ENCODE peak calls at places on chromosome 15, in seven cellular contexts. Z, E, B, P, F, A and H are unnamed samples.

GRCh38 chr15:46918462-46919125 is 798.7 kb upstream of the SEMA6D start:
- DNase-seq in Z (no peak), E (no peak), B (no peak), P (no peak), F (peak), A (no peak), H (no peak)

GRCh38 chr15:38029741-38030140 is 95.3 kb downstream of the TMCO5A start:
- DNase-seq in Z (peak), E (no peak), B (peak), P (no peak), F (no peak), A (no peak), H (peak)

GRCh38 chr15:34716111-34716510 is 38.7 kb downstream of the GJD2 start:
- DNase-seq in Z (no peak), E (no peak), B (no peak), P (no peak), F (no peak), A (no peak), H (no peak)

GRCh38 chr15:81256916-81257315 is 60.2 kb downstream of the IL16 start:
- DNase-seq in Z (peak), E (peak), B (peak), P (no peak), F (no peak), A (peak), H (peak)

GRCh38 chr15:81410318-81410753 is 36.3 kb upstream of the TMC3 start:
- DNase-seq in Z (peak), E (peak), B (peak), P (peak), F (peak), A (peak), H (peak)

GRCh38 chr15:67549736-67550135 is 7.2 kb downstream of the MAP2K5 start:
- DNase-seq in Z (no peak), E (no peak), B (no peak), P (no peak), F (no peak), A (no peak), H (no peak)

GRCh38 chr15:81869161-81869928 is 176.5 kb downstream of the MEX3B start:
- DNase-seq in Z (no peak), E (no peak), B (no peak), P (no peak), F (no peak), A (no peak), H (no peak)

GRCh38 chr15:46685096-46685495 is 1032.2 kb upstream of the SEMA6D start:
- DNase-seq in Z (no peak), E (no peak), B (no peak), P (no peak), F (no peak), A (no peak), H (no peak)

GRCh38 chr15:64855206-64856000 is 13.7 kb downstream of the PLEKHO2 start:
- DNase-seq in Z (peak), E (no peak), B (no peak), P (no peak), F (no peak), A (peak), H (no peak)

GRCh38 chr15:62734706-62735105 is 307.8 kb upstream of the TPM1 start:
- DNase-seq in Z (no peak), E (no peak), B (no peak), P (no peak), F (no peak), A (no peak), H (no peak)

GRCh38 chr15:23860290-23860751 is 173.2 kb upstream of the NDN start:
- DNase-seq in Z (no peak), E (no peak), B (no peak), P (peak), F (no peak), A (no peak), H (no peak)

GRCh38 chr15:57752426-57752825 is 45.9 kb downstream of the POLR2M start:
- DNase-seq in Z (no peak), E (no peak), B (no peak), P (peak), F (no peak), A (no peak), H (peak)

GRCh38 chr15:98000249-98001203 is 40.0 kb downstream of the ARRDC4 start:
- DNase-seq in Z (peak), E (no peak), B (no peak), P (no peak), F (no peak), A (no peak), H (no peak)

GRCh38 chr15:29822685-29823459 is 604 bp upstream of the TJP1 start:
- DNase-seq in Z (peak), E (peak), B (peak), P (peak), F (peak), A (peak), H (peak)

GRCh38 chr15:80645494-80646065 is 49.5 kb upstream of the ABHD17C start:
- DNase-seq in Z (peak), E (no peak), B (no peak), P (no peak), F (no peak), A (no peak), H (no peak)

GRCh38 chr15:96353931-96354730 is 23.6 kb downstream of the NR2F2 start:
- DNase-seq in Z (peak), E (no peak), B (peak), P (no peak), F (no peak), A (no peak), H (peak)

GRCh38 chr15:86300371-86301106 is 220.9 kb downstream of the AGBL1 start:
- DNase-seq in Z (peak), E (no peak), B (no peak), P (no peak), F (no peak), A (no peak), H (no peak)

GRCh38 chr15:38536201-38536676 is 28.4 kb downstream of the RASGRP1 start:
- DNase-seq in Z (peak), E (no peak), B (no peak), P (no peak), F (no peak), A (peak), H (peak)

GRCh38 chr15:40104865-40105516 is 3.7 kb downstream of the BMF start:
- DNase-seq in Z (peak), E (peak), B (peak), P (peak), F (peak), A (peak), H (peak)

GRCh38 chr15:68556139-68556990 is 22.4 kb upstream of the CORO2B start:
- DNase-seq in Z (no peak), E (no peak), B (no peak), P (no peak), F (no peak), A (no peak), H (no peak)

GRCh38 chr15:42457445-42458442 is 33.2 kb downstream of the ZNF106 start:
- DNase-seq in Z (peak), E (no peak), B (peak), P (peak), F (peak), A (peak), H (peak)

GRCh38 chr15:58908550-58909309 is 24.7 kb downstream of the SLTM start:
- DNase-seq in Z (no peak), E (no peak), B (no peak), P (no peak), F (no peak), A (no peak), H (no peak)

GRCh38 chr15:65040461-65040860 is 4.7 kb upstream of the SLC51B start:
- DNase-seq in Z (no peak), E (no peak), B (no peak), P (no peak), F (no peak), A (no peak), H (no peak)

GRCh38 chr15:70777156-70777926 is 14.0 kb upstream of the UACA start:
- DNase-seq in Z (no peak), E (no peak), B (peak), P (no peak), F (no peak), A (no peak), H (no peak)

GRCh38 chr15:70770863-70771262 is 7.5 kb upstream of the UACA start:
- DNase-seq in Z (no peak), E (no peak), B (peak), P (no peak), F (no peak), A (no peak), H (peak)

GRCh38 chr15:70772402-70772801 is 9.0 kb upstream of the UACA start:
- DNase-seq in Z (no peak), E (no peak), B (no peak), P (no peak), F (no peak), A (no peak), H (no peak)

GRCh38 chr15:70778258-70779076 is 15.1 kb upstream of the UACA start:
- DNase-seq in Z (peak), E (peak), B (peak), P (no peak), F (no peak), A (no peak), H (peak)

DNA sequence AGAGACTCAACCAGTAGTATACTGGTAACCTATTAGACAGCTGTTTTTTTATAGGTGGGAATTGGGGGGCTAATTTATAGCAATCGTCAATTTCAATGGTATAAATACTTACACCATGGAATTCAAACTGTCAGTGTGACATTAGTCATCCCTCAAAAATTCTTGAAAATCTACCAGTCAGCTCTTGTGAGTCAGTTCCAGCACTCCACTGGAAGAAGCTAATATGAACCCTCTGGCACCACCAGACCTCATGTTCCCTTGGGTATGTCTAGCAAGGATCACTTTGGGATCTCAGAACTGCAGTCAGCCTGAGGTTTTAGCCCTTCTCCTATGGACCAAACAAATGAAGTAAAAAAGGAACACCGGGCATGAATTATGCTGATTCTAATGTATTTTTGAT is 11.8 kb upstream of the UACA start:
- DNase-seq in Z (peak), E (peak), B (peak), P (no peak), F (no peak), A (peak), H (peak)
- H3K4me3 ChIP-seq in Z (no peak), E (no peak), B (no peak), P (no peak), F (no peak), A (no peak), H (no peak)

DNA sequence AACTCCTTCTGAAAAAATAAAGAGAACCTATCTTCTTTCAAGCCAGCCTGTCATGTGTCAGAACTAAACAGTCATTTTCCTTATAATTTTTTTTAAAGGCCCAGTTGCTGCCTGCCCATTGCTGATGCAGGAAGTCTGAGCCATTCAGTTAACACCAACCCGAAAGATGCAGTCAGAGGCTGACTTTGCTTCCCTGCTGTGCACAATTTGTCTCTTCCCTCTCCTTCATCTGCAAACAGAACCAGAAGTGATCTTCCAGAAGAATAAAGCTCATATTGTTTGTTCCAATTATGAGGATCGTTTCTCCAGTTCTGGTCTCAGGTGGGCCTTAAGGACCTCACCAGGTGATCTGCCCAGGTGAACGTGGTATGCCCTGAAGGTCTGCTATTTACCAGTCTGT is 220.7 kb downstream of the SLCO3A1 start:
- DNase-seq in Z (no peak), E (no peak), B (no peak), P (no peak), F (no peak), A (no peak), H (no peak)
- TF ChIP-seq CTCF in Z (no peak), E (no peak), B (no peak), P (no peak), F (no peak), A (no peak), H (no peak)

DNA sequence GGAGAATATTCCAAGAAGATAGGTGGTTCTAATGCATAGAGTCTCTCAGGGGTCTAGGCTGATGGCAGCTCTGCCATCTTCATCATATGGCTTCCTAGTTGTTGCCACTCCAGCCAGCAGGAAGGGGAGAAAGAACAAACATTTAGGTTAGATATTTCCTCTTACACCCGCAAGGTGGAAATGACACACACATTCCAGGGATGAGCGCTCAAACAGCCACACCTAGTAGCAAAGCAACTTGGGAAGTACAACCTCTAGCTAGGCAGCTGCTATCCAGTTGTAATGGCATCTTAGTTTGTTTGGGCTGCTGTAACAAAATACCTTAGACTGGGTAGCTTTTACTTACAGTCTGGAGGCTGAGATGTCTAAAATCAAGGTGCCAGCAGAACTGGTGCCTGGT is 51.9 kb upstream of the ADAMTSL3 start:
- DNase-seq in Z (no peak), E (peak), B (no peak), P (no peak), F (no peak), A (no peak), H (no peak)
- H3K4me3 ChIP-seq in Z (no peak), E (no peak), B (no peak), P (no peak), F (no peak), A (no peak), H (no peak)

GRCh38 chr15:74458473-74458872 is 2.5 kb downstream of the UBL7 start:
- DNase-seq in Z (no peak), E (no peak), B (no peak), P (no peak), F (no peak), A (no peak), H (no peak)

GRCh38 chr15:74461847-74462511 is 1.0 kb upstream of the UBL7 start:
- DNase-seq in Z (no peak), E (no peak), B (peak), P (peak), F (no peak), A (no peak), H (no peak)

GRCh38 chr15:74460298-74460697 is 662 bp downstream of the UBL7 start:
- DNase-seq in Z (no peak), E (no peak), B (no peak), P (no peak), F (no peak), A (no peak), H (no peak)

GRCh38 chr15:74463634-74464033 is 2.7 kb upstream of the UBL7 start:
- DNase-seq in Z (no peak), E (no peak), B (no peak), P (no peak), F (no peak), A (no peak), H (no peak)

GRCh38 chr15:74460903-74461846 is at the start of gene UBL7:
- DNase-seq in Z (peak), E (peak), B (peak), P (peak), F (peak), A (peak), H (peak)
- TF ChIP-seq CTCF in Z (no peak), E (no peak), B (no peak), P (peak), F (peak), A (peak), H (peak)

DNA sequence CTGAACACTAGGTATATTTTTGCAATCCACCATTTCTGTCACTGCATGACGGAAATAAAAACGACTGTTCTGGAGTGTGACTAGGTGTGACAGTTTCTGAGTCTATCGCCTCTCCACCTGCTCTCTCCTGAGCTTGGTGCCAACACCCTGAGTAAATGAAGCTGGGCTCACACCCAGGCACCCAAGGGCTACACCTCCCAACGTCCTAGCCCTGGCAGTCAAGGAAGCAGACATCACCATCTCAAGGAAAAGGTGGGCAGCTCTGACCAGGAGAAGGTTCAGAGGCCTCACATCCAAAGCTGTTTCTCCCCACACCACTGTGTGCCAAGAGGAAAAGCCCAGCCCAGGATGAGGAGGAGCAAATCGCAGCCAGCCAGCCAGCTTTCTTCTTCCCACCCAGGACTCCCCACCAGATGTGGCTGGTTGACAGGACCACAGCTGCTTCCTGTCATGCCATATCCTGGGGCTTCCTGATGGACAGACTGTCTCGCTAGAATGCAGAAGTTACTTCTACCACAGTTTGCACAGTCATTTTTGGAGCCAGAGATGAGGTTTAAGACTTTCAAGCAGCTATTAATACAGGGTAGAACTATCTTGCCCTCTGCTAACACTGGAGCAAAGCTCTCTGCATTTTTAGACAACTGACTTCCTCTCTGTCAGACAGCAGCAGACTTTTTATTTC is 3.3 kb downstream of the SCAMP2 start:
- DNase-seq in Z (no peak), E (no peak), B (peak), P (no peak), F (no peak), A (no peak), H (peak)
- H3K4me3 ChIP-seq in Z (no peak), E (no peak), B (no peak), P (no peak), F (no peak), A (no peak), H (no peak)

GRCh38 chr15:70355275-70355795 is 257.6 kb upstream of the TLE3 start:
- DNase-seq in Z (no peak), E (peak), B (no peak), P (no peak), F (no peak), A (no peak), H (no peak)
- TF ChIP-seq CTCF in Z (peak), E (no peak), B (no peak), P (peak), F (peak), A (no peak), H (peak)